ENCODE peak calls at places on chromosomes 13 and 19, in six cellular contexts. One of them, this sample, is unnamed.

GRCh38 chr19:18501832-18502231 is 20.0 kb downstream of the ELL start:
- DNase-seq in SK-N-SH: no peak
- DNase-seq in HCT116: no peak
- DNase-seq in PC-3: no peak
- DNase-seq in MM.1S: no peak
- DNase-seq in neural progenitor cell: no peak
- DNase-seq in this sample: no peak

GRCh38 chr13:113209880-113210421 is 538 bp downstream of the CUL4A start:
- DNase-seq in neural progenitor cell: peak
- DNase-seq in PC-3: peak
- DNase-seq in SK-N-SH: peak
- DNase-seq in MM.1S: peak
- DNase-seq in HCT116: peak
- DNase-seq in this sample: peak

GRCh38 chr19:55353356-55353802 is 1.1 kb downstream of the COX6B2 start:
- DNase-seq in MM.1S: no peak
- DNase-seq in neural progenitor cell: no peak
- DNase-seq in PC-3: peak
- DNase-seq in SK-N-SH: no peak
- DNase-seq in HCT116: no peak
- DNase-seq in this sample: no peak

GRCh38 chr13:92967923-92968322 is 258.7 kb upstream of the GPC6 start:
- DNase-seq in SK-N-SH: no peak
- DNase-seq in HCT116: no peak
- DNase-seq in neural progenitor cell: peak
- DNase-seq in MM.1S: peak
- DNase-seq in PC-3: peak
- DNase-seq in this sample: peak

GRCh38 chr13:49097374-49097773 is 121.7 kb downstream of the FNDC3A start:
- DNase-seq in SK-N-SH: no peak
- DNase-seq in HCT116: peak
- DNase-seq in PC-3: peak
- DNase-seq in MM.1S: no peak
- DNase-seq in neural progenitor cell: no peak
- DNase-seq in this sample: peak

GRCh38 chr13:21481359-21481758 is 22.3 kb upstream of the ZDHHC20 start:
- DNase-seq in neural progenitor cell: no peak
- DNase-seq in PC-3: peak
- DNase-seq in SK-N-SH: peak
- DNase-seq in MM.1S: no peak
- DNase-seq in HCT116: no peak
- DNase-seq in this sample: peak

GRCh38 chr19:18932216-18932841 is 8.7 kb downstream of the HOMER3 start:
- DNase-seq in neural progenitor cell: peak
- DNase-seq in MM.1S: peak
- DNase-seq in SK-N-SH: peak
- DNase-seq in PC-3: peak
- DNase-seq in HCT116: peak
- DNase-seq in this sample: peak

GRCh38 chr13:75132800-75133695 is 348.9 kb downstream of the TBC1D4 start:
- DNase-seq in SK-N-SH: no peak
- DNase-seq in neural progenitor cell: no peak
- DNase-seq in PC-3: no peak
- DNase-seq in MM.1S: no peak
- DNase-seq in HCT116: no peak
- DNase-seq in this sample: no peak

GRCh38 chr13:79481685-79482052 is 714 bp downstream of the NDFIP2 start:
- DNase-seq in MM.1S: peak
- DNase-seq in SK-N-SH: peak
- DNase-seq in PC-3: peak
- DNase-seq in neural progenitor cell: no peak
- DNase-seq in HCT116: no peak
- DNase-seq in this sample: peak

GRCh38 chr19:14383898-14384669 is 2.8 kb downstream of the ADGRE5 start:
- DNase-seq in SK-N-SH: no peak
- DNase-seq in PC-3: peak
- DNase-seq in HCT116: no peak
- DNase-seq in neural progenitor cell: no peak
- DNase-seq in MM.1S: no peak
- DNase-seq in this sample: peak

GRCh38 chr19:14381689-14382474 is 638 bp downstream of the ADGRE5 start:
- DNase-seq in HCT116: no peak
- DNase-seq in MM.1S: no peak
- DNase-seq in SK-N-SH: no peak
- DNase-seq in PC-3: peak
- DNase-seq in neural progenitor cell: no peak
- DNase-seq in this sample: peak

GRCh38 chr19:14383556-14383897 is 2.3 kb downstream of the ADGRE5 start:
- DNase-seq in SK-N-SH: no peak
- DNase-seq in MM.1S: no peak
- DNase-seq in neural progenitor cell: no peak
- DNase-seq in PC-3: peak
- DNase-seq in HCT116: no peak
- DNase-seq in this sample: peak

GRCh38 chr19:14390548-14390947 is 9.3 kb downstream of the ADGRE5 start:
- DNase-seq in PC-3: no peak
- DNase-seq in MM.1S: no peak
- DNase-seq in HCT116: no peak
- DNase-seq in neural progenitor cell: no peak
- DNase-seq in SK-N-SH: no peak
- DNase-seq in this sample: no peak

DNA sequence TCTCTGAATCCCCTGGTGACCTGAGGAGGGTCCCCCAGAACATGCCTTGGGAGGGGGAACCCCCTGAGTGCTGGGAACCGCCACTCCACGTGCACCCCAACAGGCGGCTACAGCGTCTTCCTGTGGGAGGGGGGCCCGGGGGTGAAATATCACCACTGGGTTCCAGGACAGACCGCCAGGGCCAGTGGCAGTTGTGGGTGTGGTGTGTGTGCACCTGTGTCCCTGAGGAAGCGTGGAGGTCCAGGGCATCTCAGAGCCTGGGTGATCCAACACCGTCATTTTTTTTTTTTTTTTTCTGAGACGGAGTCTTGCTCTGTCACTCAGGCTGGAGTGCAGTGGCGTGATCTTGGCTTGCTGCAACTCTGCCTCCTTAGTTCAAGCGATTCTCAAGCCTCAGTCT is 4.2 kb downstream of the ADGRE5 start:
- DNase-seq in SK-N-SH: no peak
- DNase-seq in HCT116: no peak
- DNase-seq in MM.1S: no peak
- DNase-seq in neural progenitor cell: no peak
- DNase-seq in PC-3: no peak
- DNase-seq in this sample: no peak
- H3K9ac ChIP-seq in SK-N-SH: no peak
- H3K9ac ChIP-seq in HCT116: peak
- H3K9ac ChIP-seq in MM.1S: no peak
- H3K9ac ChIP-seq in neural progenitor cell: no peak
- H3K9ac ChIP-seq in PC-3: no peak
- H3K9ac ChIP-seq in this sample: no peak

GRCh38 chr19:30053558-30053957 is 111.5 kb downstream of the URI1 start:
- DNase-seq in MM.1S: no peak
- DNase-seq in SK-N-SH: no peak
- DNase-seq in neural progenitor cell: no peak
- DNase-seq in HCT116: no peak
- DNase-seq in PC-3: no peak
- DNase-seq in this sample: no peak
- H3K27ac ChIP-seq in MM.1S: no peak
- H3K27ac ChIP-seq in SK-N-SH: no peak
- H3K27ac ChIP-seq in neural progenitor cell: no peak
- H3K27ac ChIP-seq in HCT116: no peak
- H3K27ac ChIP-seq in PC-3: no peak
- H3K27ac ChIP-seq in this sample: no peak

DNA sequence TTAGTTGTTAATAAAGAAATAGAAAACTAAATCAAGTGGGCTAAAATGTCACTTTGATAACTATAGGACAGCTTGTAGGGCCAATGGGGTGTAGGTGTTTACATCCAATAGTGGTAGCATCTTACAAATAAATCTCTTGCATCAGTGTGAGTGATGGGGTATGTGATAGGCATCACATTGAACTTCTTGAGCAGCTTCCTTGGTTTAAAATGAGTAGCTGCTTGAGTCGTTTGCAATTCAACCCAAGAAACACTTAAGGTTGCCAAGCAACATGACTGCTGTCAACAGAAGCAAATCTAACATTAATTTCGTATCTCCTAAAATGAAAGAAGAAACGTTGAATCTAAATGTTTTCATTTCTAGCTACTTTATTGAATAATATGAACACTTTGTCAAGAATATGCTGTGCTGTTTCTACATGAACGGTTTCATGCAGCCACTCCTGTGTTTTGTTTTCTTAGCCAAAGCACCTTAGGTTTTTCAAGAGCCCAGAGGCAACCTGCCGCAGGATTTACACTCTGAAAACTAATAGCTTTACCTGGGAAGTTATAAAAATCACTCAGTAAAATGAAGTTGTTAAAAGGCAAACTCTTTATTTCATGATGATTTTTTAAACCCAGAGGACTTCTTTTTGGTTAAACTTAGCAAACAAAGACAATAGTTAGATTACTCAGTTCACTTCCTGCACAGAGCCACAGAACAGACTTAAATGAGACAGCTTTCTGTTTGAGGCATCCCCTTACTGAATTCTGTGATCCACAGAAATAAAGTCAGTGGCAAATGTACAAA is 305.2 kb downstream of the MTUS2 start:
- DNase-seq in SK-N-SH: no peak
- DNase-seq in PC-3: no peak
- DNase-seq in HCT116: no peak
- DNase-seq in neural progenitor cell: no peak
- DNase-seq in MM.1S: peak
- DNase-seq in this sample: no peak
- TF ChIP-seq EZH2phosphoT487 in SK-N-SH: no peak
- TF ChIP-seq EZH2phosphoT487 in PC-3: no peak
- TF ChIP-seq EZH2phosphoT487 in HCT116: no peak
- TF ChIP-seq EZH2phosphoT487 in neural progenitor cell: no peak
- TF ChIP-seq EZH2phosphoT487 in MM.1S: no peak
- TF ChIP-seq EZH2phosphoT487 in this sample: no peak

GRCh38 chr13:101018720-101019119 is 344.1 kb upstream of the TMTC4 start:
- DNase-seq in neural progenitor cell: no peak
- DNase-seq in SK-N-SH: no peak
- DNase-seq in MM.1S: no peak
- DNase-seq in HCT116: no peak
- DNase-seq in PC-3: peak
- DNase-seq in this sample: peak

GRCh38 chr13:101013245-101013644 is 338.6 kb upstream of the TMTC4 start:
- DNase-seq in neural progenitor cell: no peak
- DNase-seq in MM.1S: no peak
- DNase-seq in HCT116: no peak
- DNase-seq in PC-3: peak
- DNase-seq in SK-N-SH: no peak
- DNase-seq in this sample: peak

DNA sequence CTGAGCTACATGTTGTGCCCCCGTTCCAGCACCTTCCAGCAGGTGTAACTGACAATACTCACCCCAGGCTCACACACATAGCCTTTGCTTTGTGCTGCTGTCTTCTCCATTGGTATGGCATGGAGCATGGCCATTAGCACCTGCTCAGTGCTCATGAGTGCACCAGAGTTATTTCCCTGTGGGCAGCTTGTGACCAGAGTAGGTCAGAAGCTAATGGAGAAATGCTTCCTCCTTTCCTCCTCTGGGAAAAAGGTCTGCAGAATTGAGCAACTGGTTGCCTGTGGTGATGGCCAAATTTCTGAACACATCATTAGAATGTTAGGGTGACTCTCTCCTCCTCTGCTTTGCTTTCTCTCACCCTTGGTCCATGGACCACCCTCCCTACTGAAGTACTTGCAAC is 344.5 kb upstream of the TMTC4 start:
- DNase-seq in HCT116: no peak
- DNase-seq in SK-N-SH: no peak
- DNase-seq in PC-3: no peak
- DNase-seq in neural progenitor cell: no peak
- DNase-seq in MM.1S: no peak
- DNase-seq in this sample: peak
- H3K9ac ChIP-seq in HCT116: no peak
- H3K9ac ChIP-seq in SK-N-SH: no peak
- H3K9ac ChIP-seq in PC-3: no peak
- H3K9ac ChIP-seq in neural progenitor cell: no peak
- H3K9ac ChIP-seq in MM.1S: no peak
- H3K9ac ChIP-seq in this sample: no peak

GRCh38 chr13:30880756-30881155 is 25.3 kb upstream of the MEDAG start:
- DNase-seq in HCT116: no peak
- DNase-seq in SK-N-SH: no peak
- DNase-seq in neural progenitor cell: no peak
- DNase-seq in PC-3: peak
- DNase-seq in MM.1S: no peak
- DNase-seq in this sample: peak
- H3K27ac ChIP-seq in HCT116: no peak
- H3K27ac ChIP-seq in SK-N-SH: peak
- H3K27ac ChIP-seq in neural progenitor cell: no peak
- H3K27ac ChIP-seq in PC-3: no peak
- H3K27ac ChIP-seq in MM.1S: no peak
- H3K27ac ChIP-seq in this sample: peak

GRCh38 chr13:99322297-99323103 is 15.3 kb upstream of the GPR183 start:
- DNase-seq in MM.1S: no peak
- DNase-seq in PC-3: peak
- DNase-seq in SK-N-SH: no peak
- DNase-seq in HCT116: no peak
- DNase-seq in neural progenitor cell: no peak
- DNase-seq in this sample: peak

GRCh38 chr13:99321709-99322108 is 14.5 kb upstream of the GPR183 start:
- DNase-seq in SK-N-SH: no peak
- DNase-seq in MM.1S: no peak
- DNase-seq in HCT116: no peak
- DNase-seq in PC-3: no peak
- DNase-seq in neural progenitor cell: no peak
- DNase-seq in this sample: peak

GRCh38 chr13:99323488-99323887 is 16.3 kb upstream of the GPR183 start:
- DNase-seq in PC-3: peak
- DNase-seq in neural progenitor cell: no peak
- DNase-seq in MM.1S: no peak
- DNase-seq in HCT116: peak
- DNase-seq in SK-N-SH: no peak
- DNase-seq in this sample: peak

GRCh38 chr13:99316657-99317244 is 9.6 kb upstream of the GPR183 start:
- DNase-seq in MM.1S: no peak
- DNase-seq in SK-N-SH: no peak
- DNase-seq in neural progenitor cell: no peak
- DNase-seq in HCT116: no peak
- DNase-seq in PC-3: no peak
- DNase-seq in this sample: no peak

DNA sequence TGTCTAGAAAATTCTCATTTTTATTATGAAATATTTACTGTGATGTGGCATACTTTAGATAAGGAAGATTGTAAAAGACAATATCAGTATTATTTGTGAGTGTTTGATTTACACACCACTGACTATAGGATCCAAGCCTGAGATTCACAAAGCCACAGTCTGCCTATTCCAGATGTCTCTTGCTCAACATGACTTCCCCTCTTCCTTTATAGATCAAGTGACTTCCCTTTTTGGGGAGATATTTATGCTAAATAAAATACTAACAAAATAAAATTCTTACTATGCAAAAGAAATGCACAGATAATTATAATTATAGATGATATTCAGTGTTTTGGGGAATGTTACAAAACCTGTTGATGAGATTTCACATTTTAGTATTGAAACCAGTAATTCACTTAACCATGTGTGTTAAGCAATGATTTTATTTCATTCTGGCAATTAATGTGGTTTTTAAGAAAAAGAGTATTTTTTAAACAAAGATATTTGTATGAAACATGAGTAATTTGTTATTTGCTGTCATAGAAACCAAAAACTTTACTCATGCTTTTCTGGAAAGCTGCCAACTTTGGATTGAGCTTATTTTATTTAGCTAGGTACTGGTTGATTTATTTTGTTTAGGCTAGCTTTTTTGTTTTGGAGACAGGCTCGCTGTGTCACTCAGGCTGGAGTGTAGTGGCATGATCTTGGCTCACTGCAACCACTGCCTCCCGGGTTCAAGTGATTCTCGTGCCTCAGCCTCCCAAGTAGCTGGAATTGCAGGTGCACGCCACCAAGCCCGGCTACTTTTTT is 13.7 kb upstream of the GPR183 start:
- DNase-seq in MM.1S: no peak
- DNase-seq in HCT116: peak
- DNase-seq in neural progenitor cell: no peak
- DNase-seq in SK-N-SH: no peak
- DNase-seq in PC-3: peak
- DNase-seq in this sample: peak
- TF ChIP-seq EZH2phosphoT487 in MM.1S: no peak
- TF ChIP-seq EZH2phosphoT487 in HCT116: no peak
- TF ChIP-seq EZH2phosphoT487 in neural progenitor cell: no peak
- TF ChIP-seq EZH2phosphoT487 in SK-N-SH: no peak
- TF ChIP-seq EZH2phosphoT487 in PC-3: no peak
- TF ChIP-seq EZH2phosphoT487 in this sample: no peak

This sample was measured in GM23248.